ENCODE peak calls at places on chromosomes 12 and 14, in six cellular contexts. L is lung, J is kidney, N is lower leg skin, G is fibroblast of villous mesenchyme, B is H7. I is an unnamed sample.

GRCh38 chr12:34389378-34390170 is 367.3 kb downstream of the ALG10 start:
- DNase-seq in L (no peak), J (peak; percentile 56), N (peak; percentile 69), G (no peak), B (no peak), I (no peak)

GRCh38 chr12:57380300-57380699 is 50.5 kb downstream of the R3HDM2 start:
- DNase-seq in L (no peak), J (no peak), N (no peak), G (no peak), B (no peak), I (no peak)

GRCh38 chr14:94826774-94827173 is 56.9 kb upstream of the GSC start:
- DNase-seq in L (no peak), J (no peak), N (no peak), G (no peak), B (no peak), I (no peak)

GRCh38 chr12:16939871-16940306 is 333.9 kb upstream of the LMO3 start:
- DNase-seq in L (peak; percentile 62), J (peak; percentile 41), N (no peak), G (peak; percentile 20), B (peak; percentile 16), I (peak; percentile 82)

GRCh38 chr14:96806836-96807235 is 9.7 kb downstream of the VRK1 start:
- DNase-seq in L (no peak), J (no peak), N (no peak), G (peak; percentile 64), B (no peak), I (no peak)

GRCh38 chr12:33047666-33048065 is 151.1 kb upstream of the PKP2 start:
- DNase-seq in L (no peak), J (no peak), N (no peak), G (no peak), B (no peak), I (no peak)

GRCh38 chr14:64826333-64826732 is 53.4 kb downstream of the SPTB start:
- DNase-seq in L (no peak), J (no peak), N (no peak), G (no peak), B (no peak), I (no peak)

GRCh38 chr12:32586390-32586789 is 92.7 kb upstream of the DNM1L start:
- DNase-seq in L (no peak), J (no peak), N (no peak), G (peak; percentile 20), B (no peak), I (no peak)

GRCh38 chr14:67886221-67886620 is 66.6 kb downstream of the RAD51B start:
- DNase-seq in L (no peak), J (no peak), N (no peak), G (no peak), B (no peak), I (no peak)

GRCh38 chr14:59202031-59202430 is 13.6 kb downstream of the DAAM1 start:
- DNase-seq in L (no peak), J (no peak), N (no peak), G (no peak), B (no peak), I (no peak)

GRCh38 chr14:76894308-76894707 is 68.1 kb downstream of the LRRC74A start:
- DNase-seq in L (no peak), J (no peak), N (no peak), G (no peak), B (peak; percentile 57), I (no peak)

GRCh38 chr12:85740190-85740589 is 96.0 kb downstream of the RASSF9 start:
- DNase-seq in L (no peak), J (no peak), N (no peak), G (peak; percentile 16), B (no peak), I (no peak)

DNA sequence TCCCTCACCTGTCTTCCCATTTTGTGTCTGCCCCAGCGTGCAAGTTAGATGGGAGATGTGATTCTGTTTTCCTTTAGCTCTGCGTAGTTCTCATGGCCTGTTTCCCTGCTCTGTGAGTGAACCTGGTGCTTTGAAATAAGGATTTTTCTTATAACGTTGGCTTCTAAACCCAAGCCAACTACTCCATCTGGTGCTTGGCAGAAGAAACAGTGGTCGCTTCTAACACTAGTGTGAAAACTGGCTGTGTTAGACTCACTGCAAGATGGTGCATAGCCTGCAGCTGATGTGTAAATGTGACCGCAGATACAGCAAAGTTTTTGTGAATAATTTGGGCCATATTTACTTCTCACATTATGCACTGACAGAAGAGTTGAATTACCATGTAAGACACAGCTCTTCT is 12.2 kb downstream of the GTF2H3 start:
- DNase-seq in L (no peak), J (no peak), N (no peak), G (no peak), B (no peak), I (no peak)
- H3K4me3 ChIP-seq in L (no peak overlapping the region), J (no peak overlapping the region), N (no peak overlapping the region), G (no peak overlapping the region), B (no peak overlapping the region), I (no peak overlapping the region)

DNA sequence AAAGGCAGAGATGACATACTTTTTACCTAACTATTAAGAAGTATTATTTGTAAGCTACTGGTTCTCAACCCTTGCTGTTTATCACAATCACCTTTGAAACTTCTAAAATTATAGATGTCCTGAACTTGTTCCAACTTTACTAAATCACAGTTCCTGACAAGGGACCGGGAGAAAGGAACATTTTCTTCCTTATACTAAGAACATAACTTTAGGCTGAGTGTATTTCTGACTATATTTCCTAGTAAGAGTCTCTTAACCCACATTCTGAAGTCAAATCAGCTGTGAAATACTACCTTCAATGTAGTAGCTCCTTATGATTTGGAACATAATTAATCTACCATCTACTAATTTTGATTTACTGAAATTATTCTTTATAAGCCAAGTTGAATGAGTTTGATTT is 80.2 kb downstream of the BAZ1A start:
- DNase-seq in L (no peak), J (no peak), N (no peak), G (no peak), B (no peak), I (no peak)
- H3K4me3 ChIP-seq in L (no peak overlapping the region), J (no peak overlapping the region), N (no peak overlapping the region), G (no peak overlapping the region), B (no peak overlapping the region), I (no peak overlapping the region)

GRCh38 chr14:51596473-51596870 is 55.2 kb upstream of the FRMD6 start:
- DNase-seq in L (no peak), J (no peak), N (no peak), G (no peak), B (no peak), I (no peak)
- H3K4me3 ChIP-seq in L (no peak overlapping the region), J (no peak overlapping the region), N (no peak overlapping the region), G (no peak overlapping the region), B (no peak overlapping the region), I (no peak overlapping the region)

DNA sequence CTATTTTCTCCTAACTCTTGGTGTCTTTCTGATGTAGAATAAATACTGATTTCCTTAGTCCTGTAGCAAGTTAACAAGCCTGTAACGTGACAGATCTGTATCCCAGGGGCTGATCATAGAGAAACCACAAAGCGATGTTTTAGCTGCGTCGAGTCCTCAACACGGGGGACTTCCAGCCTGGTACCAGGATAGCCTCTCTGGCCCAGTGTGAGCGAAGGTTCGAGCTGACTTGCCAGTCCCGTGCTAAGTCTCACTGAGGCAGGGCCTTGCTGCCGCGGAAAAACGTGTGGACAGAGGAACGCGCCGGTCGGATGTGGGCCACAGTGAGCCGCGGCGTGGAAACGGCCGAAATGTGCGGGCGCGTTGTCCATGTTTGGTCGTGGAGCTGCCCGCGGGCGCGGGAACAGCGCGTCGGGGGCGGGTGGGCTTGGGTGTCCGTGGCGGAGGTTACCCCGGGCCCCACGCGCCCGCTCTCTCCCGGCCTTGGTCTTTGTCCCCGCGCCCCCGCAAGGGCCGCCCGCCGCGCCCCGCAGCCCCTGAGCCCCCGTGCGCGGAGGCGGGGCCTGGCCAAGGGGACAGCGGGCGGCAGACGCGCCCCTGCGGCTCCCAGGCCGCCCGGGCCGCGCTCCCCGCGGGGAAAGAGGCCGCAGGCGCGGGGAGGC is 531 bp upstream of the EML1 start:
- DNase-seq in L (no peak), J (peak; percentile 77), N (peak; percentile 86), G (no peak), B (peak; percentile 71), I (peak; percentile 10)
- H3K4me3 ChIP-seq in L (peak overlapping the region; percentile 27), J (peak overlapping the region; percentile 51), N (no peak overlapping the region), G (peak overlapping the region; percentile 48), B (peak overlapping the region; percentile 44), I (peak overlapping the region; percentile 12)